ENCODE peak calls at places on chromosomes 6 and 20, in four cellular contexts. F is GM12878, D is K562, O is SK-N-SH. H is an unnamed sample.

GRCh38 chr6:45640081-45640491 is 262.4 kb upstream of the SUPT3H start:
- DNase-seq in F (no peak), D (no peak), O (no peak), H (no peak)

GRCh38 chr6:152635949-152636674 is 1.1 kb downstream of the SYNE1 start:
- DNase-seq in O (peak; percentile 56), D (no peak), F (no peak), H (no peak)

GRCh38 chr20:3930265-3931206 is 41.3 kb downstream of the PANK2 start:
- DNase-seq in D (peak; percentile 63), O (no peak), F (no peak), H (no peak)

GRCh38 chr6:168742146-168742782 is 301.3 kb downstream of the SMOC2 start:
- DNase-seq in D (no peak), O (no peak), F (no peak), H (no peak)

GRCh38 chr20:50844430-50845100 is 49.7 kb downstream of the BCAS4 start:
- DNase-seq in D (peak; percentile 46), O (no peak), F (peak; percentile 83), H (peak; percentile 18)

GRCh38 chr6:111722220-111722731 is 116.6 kb upstream of the TRAF3IP2 start:
- DNase-seq in F (no peak), D (no peak), O (no peak), H (no peak)

GRCh38 chr6:105810105-105810921 is 275.8 kb upstream of the PRDM1 start:
- DNase-seq in F (no peak), O (no peak), D (peak; percentile 87), H (peak; percentile 79)

GRCh38 chr6:82385961-82386360 is 22.3 kb downstream of the TPBG start:
- DNase-seq in D (no peak), O (no peak), F (no peak), H (no peak)

GRCh38 chr6:121335111-121336008 is 1.1 kb upstream of the TBC1D32 start:
- DNase-seq in O (peak; percentile 14), F (no peak), D (peak; percentile 12), H (no peak)

GRCh38 chr20:57991211-57991841 is 237.1 kb downstream of the ANKRD60 start:
- DNase-seq in F (no peak), O (peak; percentile 57), D (no peak), H (peak; percentile 61)

GRCh38 chr6:151914475-151914874 is 107.0 kb downstream of the ESR1 start:
- DNase-seq in D (no peak), F (no peak), O (no peak), H (peak; percentile 62)

GRCh38 chr6:5950448-5950847 is 56.3 kb downstream of the NRN1 start:
- DNase-seq in F (no peak), O (peak; percentile 34), D (peak; percentile 62), H (no peak)

GRCh38 chr6:16514249-16514648 is 247.0 kb downstream of the ATXN1 start:
- DNase-seq in O (peak; percentile 33), D (peak; percentile 26), F (no peak), H (peak; percentile 48)

GRCh38 chr20:8424010-8424409 is 291.9 kb downstream of the PLCB1 start:
- DNase-seq in F (no peak), D (no peak), O (no peak), H (no peak)

GRCh38 chr6:23752414-23752813 is 373.6 kb upstream of the NRSN1 start:
- DNase-seq in D (no peak), F (no peak), O (peak; percentile 7), H (no peak)

GRCh38 chr6:19662911-19663310 is 174.3 kb upstream of the ID4 start:
- DNase-seq in O (no peak), D (no peak), F (no peak), H (no peak)

GRCh38 chr6:7615611-7616383 is 25.8 kb downstream of the SNRNP48 start:
- DNase-seq in F (no peak), O (peak; percentile 41), D (peak; percentile 52), H (peak; percentile 18)

GRCh38 chr6:144493035-144493910 is 208.1 kb downstream of the UTRN start:
- DNase-seq in O (no peak), F (no peak), D (no peak), H (no peak)

GRCh38 chr6:34523441-34524206 is 32.5 kb downstream of the SPDEF start:
- DNase-seq in O (no peak), F (no peak), D (no peak), H (no peak)

GRCh38 chr20:61807426-61808160 is 258.1 kb downstream of the TAF4 start:
- DNase-seq in D (no peak), F (no peak), O (no peak), H (no peak)

GRCh38 chr20:49179368-49180277 is 8.5 kb downstream of the STAU1 start:
- DNase-seq in F (no peak), D (no peak), O (no peak), H (no peak)

GRCh38 chr20:17971571-17972013 is 2.8 kb downstream of the MGME1 start:
- DNase-seq in D (peak; percentile 34), O (no peak), F (no peak), H (no peak)

GRCh38 chr20:2292711-2293110 is 3.1 kb upstream of the TGM3 start:
- DNase-seq in D (no peak), F (no peak), O (no peak), H (no peak)

GRCh38 chr6:35718911-35719381 is 17.9 kb upstream of the ARMC12 start:
- DNase-seq in D (peak; percentile 34), F (no peak), O (no peak), H (no peak)

GRCh38 chr6:159693128-159693893 is at the start of gene SOD2:
- DNase-seq in D (peak; percentile 96), F (no peak), O (peak; percentile 93), H (peak; percentile 62)

GRCh38 chr6:78427386-78427785 is 440.0 kb upstream of the IRAK1BP1 start:
- DNase-seq in D (no peak), F (no peak), O (no peak), H (no peak)

GRCh38 chr20:63083831-63084562 is 77.2 kb upstream of the BHLHE23 start:
- DNase-seq in D (no peak), O (no peak), F (no peak), H (no peak)

GRCh38 chr20:46749164-46749563 is 39.7 kb downstream of the SLC2A10 start:
- DNase-seq in F (no peak), O (no peak), D (no peak), H (no peak)

GRCh38 chr6:108736832-108737231 is 111.4 kb upstream of the ARMC2 start:
- DNase-seq in F (no peak), O (no peak), D (peak; percentile 47), H (peak; percentile 42)

GRCh38 chr20:41094656-41095055 is 42.7 kb upstream of the PLCG1 start:
- DNase-seq in F (no peak), D (no peak), O (no peak), H (no peak)

GRCh38 chr6:27078734-27079357 is 168.7 kb upstream of the PRSS16 start:
- DNase-seq in D (peak; percentile 64), O (peak; percentile 52), F (peak; percentile 57), H (peak; percentile 33)

DNA sequence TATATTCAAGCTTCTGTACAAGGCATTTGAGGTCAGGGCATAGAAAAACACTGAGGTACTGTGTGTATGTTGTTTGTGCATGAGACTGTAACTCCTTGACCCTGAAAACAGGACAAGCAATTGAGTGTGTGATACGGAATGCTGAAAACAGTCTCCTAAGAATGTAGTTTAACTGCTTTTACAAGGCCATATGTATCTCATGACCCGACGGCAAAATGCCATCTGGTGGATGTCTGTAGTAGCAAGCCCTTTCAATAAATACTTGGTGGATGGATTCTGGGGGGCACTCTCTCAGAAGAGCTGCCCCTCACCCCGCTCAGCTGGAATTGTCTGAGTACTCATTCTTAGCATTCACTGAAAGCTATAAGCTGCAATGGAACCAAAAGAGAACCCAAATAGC is 69.3 kb upstream of the EYS start:
- DNase-seq in O (no peak), F (no peak), D (no peak), H (no peak)
- TF ChIP-seq RCOR1 in O (no peak), F (no peak), D (no peak), H (no peak)

GRCh38 chr6:113735487-113735886 is 121.7 kb upstream of the MARCKS start:
- DNase-seq in D (no peak), F (no peak), O (no peak), H (no peak)

GRCh38 chr6:113731528-113731927 is 125.6 kb upstream of the MARCKS start:
- DNase-seq in D (no peak), F (no peak), O (no peak), H (no peak)

GRCh38 chr6:113733386-113733785 is 123.8 kb upstream of the MARCKS start:
- DNase-seq in F (no peak), D (no peak), O (no peak), H (no peak)

GRCh38 chr6:113734886-113735481 is 122.2 kb upstream of the MARCKS start:
- DNase-seq in O (no peak), D (no peak), F (no peak), H (no peak)

GRCh38 chr6:113732384-113732966 is 124.7 kb upstream of the MARCKS start:
- DNase-seq in F (no peak), O (peak; percentile 40), D (no peak), H (no peak)
- TF ChIP-seq MAX in F (no peak), O (no peak), D (no peak), H (no peak)

GRCh38 chr20:19758888-19759331 is 852 bp downstream of the RIN2 start:
- DNase-seq in F (no peak), O (peak; percentile 65), D (no peak), H (peak; percentile 55)
- H3K4me3 ChIP-seq in F (no peak overlapping the region), O (peak overlapping the region; percentile 84), D (no peak overlapping the region), H (peak overlapping the region; percentile 72)

GRCh38 chr6:163459536-163459935 is 45.0 kb downstream of the QKI start:
- DNase-seq in F (no peak), D (no peak), O (no peak), H (no peak)
- TF ChIP-seq RCOR1 in F (no peak), D (no peak), O (no peak), H (no peak)

DNA sequence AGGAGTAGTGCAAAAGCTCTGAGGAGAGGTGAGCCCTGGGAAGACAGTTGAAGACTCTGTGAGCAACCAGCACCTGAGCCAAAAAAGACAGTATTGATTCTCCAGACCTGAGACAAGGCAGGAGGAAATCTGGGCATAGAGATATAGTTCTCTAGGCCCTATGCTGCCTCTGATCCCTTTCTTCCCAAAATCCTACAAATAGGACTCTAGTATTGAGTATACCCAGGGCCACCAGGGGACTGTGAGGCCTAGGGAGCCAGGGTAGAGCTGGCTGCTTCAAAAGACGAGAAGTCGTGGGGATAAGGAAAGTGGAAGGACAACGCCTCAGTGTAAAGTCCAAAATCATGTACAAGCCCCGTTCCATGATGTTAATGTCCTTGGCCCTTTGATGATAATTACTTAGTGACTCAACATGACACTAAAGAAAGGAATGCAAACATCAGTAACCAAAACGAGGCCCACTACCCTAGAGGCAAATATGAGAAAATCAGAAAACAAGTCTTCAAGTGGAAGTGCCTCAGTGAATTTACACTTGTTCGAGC is 197.3 kb upstream of the PROKR2 start:
- DNase-seq in F (no peak), D (no peak), O (no peak), H (peak; percentile 88)
- TF ChIP-seq MAX in F (no peak), D (no peak), O (no peak), H (peak; percentile 68)